ENCODE peak calls at places on chromosome 17, in nine cellular contexts. Y is WTC11, C is GM23338, H is NB4, F is astrocyte, M is GM13976, V is WERI-Rb-1, A is lower lobe of right lung, P is fibroblast of pulmonary artery. Z is an unnamed sample.

GRCh38 chr17:33435716-33436301 is 142.7 kb upstream of the ASIC2 start:
- DNase-seq in Y (no peak), C (no peak), H (no peak), F (peak), M (no peak), V (no peak), A (no peak), P (peak), Z (no peak)

GRCh38 chr17:36001862-36002603 is 680 bp upstream of the CCL15 start:
- DNase-seq in Y (no peak), C (no peak), H (no peak), F (no peak), M (no peak), V (peak), A (peak), P (no peak), Z (no peak)

GRCh38 chr17:7745748-7746470 is 28.4 kb downstream of the DNAH2 start:
- DNase-seq in Y (no peak), C (no peak), H (peak), F (peak), M (no peak), V (no peak), A (no peak), P (peak), Z (no peak)

GRCh38 chr17:31321481-31321880 is at the start of gene EVI2A:
- DNase-seq in Y (no peak), C (peak), H (peak), F (peak), M (peak), V (no peak), A (peak), P (peak), Z (no peak)

GRCh38 chr17:29003289-29003688 is 2.5 kb downstream of the SEZ6 start:
- DNase-seq in Y (no peak), C (no peak), H (no peak), F (no peak), M (no peak), V (no peak), A (no peak), P (no peak), Z (no peak)

GRCh38 chr17:72514888-72515287 is 394.1 kb downstream of the SOX9 start:
- DNase-seq in Y (no peak), C (no peak), H (no peak), F (peak), M (no peak), V (no peak), A (no peak), P (peak), Z (no peak)

GRCh38 chr17:75749545-75750389 is 15.2 kb downstream of the GALK1 start:
- DNase-seq in Y (peak), C (peak), H (peak), F (no peak), M (peak), V (peak), A (peak), P (peak), Z (peak)

GRCh38 chr17:72422505-72423285 is 301.9 kb downstream of the SOX9 start:
- DNase-seq in Y (no peak), C (no peak), H (peak), F (peak), M (peak), V (no peak), A (no peak), P (peak), Z (peak)

GRCh38 chr17:75557852-75558665 is 29.5 kb upstream of the MYO15B start:
- DNase-seq in Y (no peak), C (no peak), H (no peak), F (no peak), M (no peak), V (no peak), A (no peak), P (no peak), Z (no peak)

GRCh38 chr17:2363318-2363717 is 26.0 kb downstream of the SGSM2 start:
- DNase-seq in Y (no peak), C (no peak), H (no peak), F (no peak), M (no peak), V (no peak), A (no peak), P (no peak), Z (no peak)

GRCh38 chr17:29112780-29113295 is 67.4 kb downstream of the MYO18A start:
- DNase-seq in Y (no peak), C (no peak), H (peak), F (peak), M (no peak), V (no peak), A (no peak), P (peak), Z (no peak)

GRCh38 chr17:16380640-16381495 is at the start of gene UBB:
- DNase-seq in Y (peak), C (peak), H (peak), F (peak), M (peak), V (peak), A (peak), P (peak), Z (peak)

GRCh38 chr17:45936610-45937009 is 42.3 kb downstream of the MAPT start:
- DNase-seq in Y (no peak), C (no peak), H (no peak), F (no peak), M (no peak), V (no peak), A (no peak), P (no peak), Z (no peak)

GRCh38 chr17:53313746-53314145 is 509.0 kb upstream of the KIF2B start:
- DNase-seq in Y (no peak), C (no peak), H (no peak), F (peak), M (no peak), V (no peak), A (no peak), P (peak), Z (no peak)

GRCh38 chr17:45048795-45049563 is 2.5 kb downstream of the DCAKD start:
- DNase-seq in Y (no peak), C (no peak), H (no peak), F (no peak), M (no peak), V (no peak), A (no peak), P (no peak), Z (no peak)

GRCh38 chr17:1620486-1620885 is 8.1 kb downstream of the SLC43A2 start:
- DNase-seq in Y (no peak), C (no peak), H (no peak), F (no peak), M (no peak), V (no peak), A (no peak), P (no peak), Z (no peak)

GRCh38 chr17:30236807-30237206 is 1.3 kb upstream of the SLC6A4 start:
- DNase-seq in Y (peak), C (peak), H (no peak), F (peak), M (peak), V (no peak), A (peak), P (peak), Z (peak)
- TF ChIP-seq CTCF in Y (no peak), C (peak), H (no peak), F (peak), M (peak), V (no peak), A (peak), P (peak), Z (no peak)

GRCh38 chr17:40443196-40443987 is at the start of gene IGFBP4:
- DNase-seq in Y (peak), C (peak), H (peak), F (peak), M (peak), V (peak), A (peak), P (peak), Z (peak)
- TF ChIP-seq CTCF in Y (no peak), C (peak), H (peak), F (no peak), M (peak), V (peak), A (peak), P (peak), Z (peak)

GRCh38 chr17:14133104-14133503 is 63.8 kb downstream of the COX10 start:
- DNase-seq in Y (no peak), C (no peak), H (no peak), F (no peak), M (no peak), V (no peak), A (no peak), P (no peak), Z (no peak)
- TF ChIP-seq CTCF in Y (no peak), C (no peak), H (no peak), F (no peak), M (no peak), V (no peak), A (no peak), P (no peak), Z (no peak)

GRCh38 chr17:43027091-43028032 is 2.3 kb downstream of the RND2 start:
- DNase-seq in Y (peak), C (peak), H (no peak), F (no peak), M (no peak), V (no peak), A (no peak), P (no peak), Z (no peak)

GRCh38 chr17:43025290-43025657 is 243 bp downstream of the RND2 start:
- DNase-seq in Y (no peak), C (peak), H (no peak), F (no peak), M (peak), V (no peak), A (no peak), P (no peak), Z (no peak)

GRCh38 chr17:43028221-43028861 is 3.3 kb downstream of the RND2 start:
- DNase-seq in Y (no peak), C (no peak), H (no peak), F (no peak), M (no peak), V (no peak), A (no peak), P (no peak), Z (no peak)

GRCh38 chr17:43025766-43026537 is 921 bp downstream of the RND2 start:
- DNase-seq in Y (no peak), C (no peak), H (no peak), F (no peak), M (no peak), V (no peak), A (no peak), P (no peak), Z (no peak)

DNA sequence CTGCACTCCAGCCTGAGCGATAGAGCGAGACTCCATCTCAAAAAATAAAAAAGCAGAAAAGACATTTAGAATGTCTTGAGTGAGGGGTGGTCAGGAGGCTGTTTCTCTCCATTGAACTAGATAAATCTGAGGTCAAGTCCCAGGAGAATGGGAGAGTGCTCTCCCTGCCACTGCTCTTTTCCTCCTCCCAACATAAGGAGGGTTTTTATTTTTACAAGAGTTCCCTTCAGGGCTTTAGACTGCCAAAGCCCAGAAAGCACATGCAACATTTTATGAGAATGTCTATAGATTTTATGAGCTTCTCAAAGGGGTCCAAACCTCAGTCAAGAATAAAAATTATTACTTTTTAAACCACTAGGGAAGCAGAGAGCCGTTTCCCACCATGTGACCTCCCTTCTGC is 1.6 kb downstream of the RND2 start:
- DNase-seq in Y (no peak), C (no peak), H (no peak), F (no peak), M (no peak), V (no peak), A (no peak), P (no peak), Z (no peak)
- TF ChIP-seq CTCF in Y (no peak), C (no peak), H (no peak), F (no peak), M (no peak), V (no peak), A (no peak), P (no peak), Z (no peak)

DNA sequence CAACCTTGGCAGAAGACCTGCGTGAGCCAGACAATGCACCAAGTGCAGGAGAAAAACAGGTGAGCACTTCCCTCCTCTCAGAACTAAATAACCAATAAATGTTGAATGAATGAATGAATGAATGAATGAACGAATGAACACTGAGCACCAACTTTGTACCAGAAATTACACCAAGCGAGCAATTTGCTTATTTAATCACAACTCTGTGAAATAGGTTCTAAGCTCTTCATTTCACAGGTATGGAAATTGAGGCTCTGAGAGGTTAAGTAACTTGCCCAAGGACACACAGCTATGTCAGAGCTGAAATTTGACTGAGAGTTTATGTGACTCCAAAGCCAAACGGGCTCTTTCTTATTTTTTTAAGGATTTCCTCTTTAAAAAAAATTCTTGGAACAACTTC is 38.0 kb downstream of the TMEM132E start:
- DNase-seq in Y (no peak), C (no peak), H (no peak), F (no peak), M (no peak), V (no peak), A (no peak), P (no peak), Z (no peak)
- TF ChIP-seq CTCF in Y (no peak), C (no peak), H (no peak), F (no peak), M (no peak), V (no peak), A (no peak), P (no peak), Z (no peak)

DNA sequence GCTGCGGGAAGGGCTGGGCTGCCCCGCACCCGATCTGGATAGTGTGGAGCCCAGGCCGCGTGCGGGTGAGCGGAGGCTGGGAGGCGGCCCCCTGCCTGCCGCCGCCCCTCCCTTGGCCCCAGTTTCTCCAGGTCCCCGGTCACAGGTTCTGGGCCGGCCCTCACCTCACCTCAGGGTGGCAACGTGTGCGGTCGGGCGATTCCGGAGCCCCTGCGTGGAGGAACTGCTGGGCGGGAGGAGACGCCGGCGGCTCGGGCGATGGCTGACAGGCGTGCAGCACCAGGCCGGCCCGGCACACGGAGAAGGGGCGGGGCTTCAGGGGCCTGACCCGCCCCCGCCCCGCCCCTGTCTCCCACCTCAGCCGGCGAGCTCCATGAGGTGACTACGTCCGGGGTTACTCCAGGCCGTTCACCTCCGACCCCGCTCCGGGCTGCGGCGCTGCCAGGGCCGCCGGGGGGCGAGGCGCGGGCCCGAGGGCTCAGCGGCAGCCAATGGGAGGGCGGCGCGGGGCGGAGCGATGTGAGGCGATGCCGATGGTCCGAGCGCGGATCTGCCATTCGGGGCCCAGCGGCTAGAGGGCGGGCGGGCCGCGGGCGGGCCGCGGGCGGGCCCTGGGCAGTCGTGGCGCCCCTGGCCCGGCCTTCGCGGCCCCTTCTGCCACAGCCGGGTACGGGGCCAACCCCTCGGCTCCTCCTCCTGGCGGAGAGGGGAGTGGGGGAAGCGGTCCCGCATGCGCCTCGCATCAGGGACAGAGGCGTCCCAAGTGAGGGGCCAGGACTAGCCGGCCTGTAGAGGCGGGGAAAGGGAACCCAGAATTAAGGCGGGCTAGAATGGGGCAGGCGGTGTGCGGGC is 16.7 kb upstream of the C17orf78 start:
- DNase-seq in Y (peak), C (peak), H (peak), F (peak), M (peak), V (peak), A (peak), P (peak), Z (peak)
- TF ChIP-seq CTCF in Y (no peak), C (no peak), H (no peak), F (no peak), M (no peak), V (peak), A (peak), P (no peak), Z (no peak)

GRCh38 chr17:49677134-49677932 is 564 bp downstream of the SPOP start:
- DNase-seq in Y (peak), C (peak), H (peak), F (peak), M (peak), V (peak), A (peak), P (peak), Z (peak)
- TF ChIP-seq CTCF in Y (no peak), C (no peak), H (no peak), F (no peak), M (no peak), V (no peak), A (no peak), P (no peak), Z (no peak)

GRCh38 chr17:81342700-81343070 is 47.6 kb upstream of the SLC38A10 start:
- DNase-seq in Y (peak), C (peak), H (no peak), F (no peak), M (no peak), V (peak), A (peak), P (no peak), Z (no peak)

GRCh38 chr17:81346908-81347349 is 48.3 kb upstream of the BAHCC1 start:
- DNase-seq in Y (no peak), C (no peak), H (no peak), F (no peak), M (no peak), V (no peak), A (no peak), P (no peak), Z (no peak)

GRCh38 chr17:81346090-81346907 is 49.0 kb upstream of the BAHCC1 start:
- DNase-seq in Y (peak), C (peak), H (peak), F (peak), M (peak), V (peak), A (peak), P (peak), Z (peak)

GRCh38 chr17:81347437-81347836 is 47.8 kb upstream of the BAHCC1 start:
- DNase-seq in Y (no peak), C (no peak), H (no peak), F (no peak), M (no peak), V (no peak), A (no peak), P (no peak), Z (no peak)

DNA sequence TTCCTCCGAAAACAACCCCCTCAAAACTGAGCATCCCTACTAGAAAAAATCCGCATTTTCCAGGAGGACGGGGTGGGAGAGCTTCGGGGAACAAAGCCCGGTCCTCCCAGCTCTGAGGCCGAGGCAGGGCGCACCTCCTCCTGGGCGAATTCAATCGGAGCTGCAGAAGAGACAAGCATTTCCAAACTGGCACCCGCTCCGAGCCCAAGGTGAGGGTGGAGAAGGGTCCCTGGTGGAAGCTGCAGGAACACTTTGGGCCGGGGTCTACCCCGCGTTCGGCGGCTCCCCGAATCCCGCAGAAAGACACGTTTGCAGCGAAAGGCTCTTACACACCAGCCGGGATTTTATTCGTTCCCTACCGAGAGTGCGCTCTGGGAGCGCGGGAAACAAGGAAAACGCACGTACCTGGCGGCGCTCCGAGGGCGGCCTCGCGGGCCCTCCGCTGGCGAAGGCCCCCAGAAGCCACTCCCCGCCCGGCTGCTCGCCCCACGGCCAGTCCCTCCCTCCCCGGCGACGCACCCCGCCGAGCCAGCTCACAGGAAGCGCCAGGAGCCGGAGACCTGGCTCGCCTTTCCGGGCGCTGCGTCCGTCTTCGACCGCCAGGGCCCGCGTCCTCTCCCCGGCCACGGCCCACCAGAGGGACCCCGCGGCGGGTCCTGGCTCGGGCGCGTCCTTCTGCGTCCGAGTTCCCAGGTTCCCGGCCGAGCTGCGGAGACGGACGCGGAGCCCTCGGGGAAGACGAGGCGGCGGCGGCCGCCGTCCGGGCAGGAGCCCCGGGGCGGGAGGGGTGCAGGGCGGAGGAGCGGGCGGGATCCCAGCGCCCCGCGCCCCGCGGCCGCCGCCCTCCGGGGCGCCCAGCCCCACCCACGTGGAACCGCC is 49.8 kb upstream of the BAHCC1 start:
- DNase-seq in Y (peak), C (peak), H (peak), F (peak), M (peak), V (peak), A (peak), P (peak), Z (peak)
- TF ChIP-seq CTCF in Y (no peak), C (no peak), H (no peak), F (no peak), M (no peak), V (no peak), A (peak), P (no peak), Z (peak)

Z was measured in nephron progenitor cell.